ENCODE peak calls at places on chromosomes 1 and 21, in eight cellular contexts. X is GM23338, F is HCT116, L is endothelial cell of umbilical vein, Q is stomach, K is transverse colon, W is breast epithelium, G is Panc1. M is an unnamed sample. For H3K4me1, the result is how much of the 10 kb centered on the place peaks cover.

GRCh38 chr21:37045139-37045538 is 27.7 kb downstream of the PIGP start:
- DNase-seq in X (no peak), F (no peak), L (no peak), Q (no peak), K (no peak), W (no peak), G (no peak), M (no peak)

GRCh38 chr1:50779811-50780210 is 180.3 kb downstream of the FAF1 start:
- DNase-seq in X (no peak), F (no peak), L (no peak), Q (no peak), K (no peak), W (no peak), G (no peak), M (no peak)

GRCh38 chr1:178688244-178688643 is 36.8 kb upstream of the RALGPS2 start:
- DNase-seq in X (no peak), F (no peak), L (no peak), Q (no peak), K (no peak), W (no peak), G (no peak), M (no peak)

GRCh38 chr1:94821636-94822305 is 1.6 kb downstream of the SLC44A3 start:
- DNase-seq in X (no peak), F (no peak), L (no peak), Q (no peak), K (no peak), W (no peak), G (no peak), M (no peak)

GRCh38 chr21:38821959-38822682 is 16.4 kb downstream of the ETS2 start:
- DNase-seq in X (no peak), F (no peak), L (no peak), Q (no peak), K (no peak), W (no peak), G (no peak), M (no peak)

GRCh38 chr1:79235221-79236002 is 228.9 kb upstream of the ADGRL4 start:
- DNase-seq in X (peak), F (no peak), L (peak), Q (no peak), K (no peak), W (no peak), G (no peak), M (no peak)

GRCh38 chr1:51381964-51382363 is 51.6 kb upstream of the TTC39A start:
- DNase-seq in X (no peak), F (no peak), L (no peak), Q (no peak), K (no peak), W (no peak), G (no peak), M (no peak)

GRCh38 chr1:222815367-222815765 is 527 bp downstream of the DISP1 start:
- DNase-seq in X (no peak), F (no peak), L (no peak), Q (no peak), K (peak), W (peak), G (no peak), M (no peak)

GRCh38 chr1:111570781-111571181 is 48.8 kb upstream of the RAP1A start:
- DNase-seq in X (peak), F (peak), L (no peak), Q (no peak), K (peak), W (no peak), G (no peak), M (no peak)

GRCh38 chr1:42949312-42950145 is 9.1 kb downstream of the SLC2A1 start:
- DNase-seq in X (peak), F (no peak), L (peak), Q (no peak), K (no peak), W (no peak), G (no peak), M (no peak)

DNA sequence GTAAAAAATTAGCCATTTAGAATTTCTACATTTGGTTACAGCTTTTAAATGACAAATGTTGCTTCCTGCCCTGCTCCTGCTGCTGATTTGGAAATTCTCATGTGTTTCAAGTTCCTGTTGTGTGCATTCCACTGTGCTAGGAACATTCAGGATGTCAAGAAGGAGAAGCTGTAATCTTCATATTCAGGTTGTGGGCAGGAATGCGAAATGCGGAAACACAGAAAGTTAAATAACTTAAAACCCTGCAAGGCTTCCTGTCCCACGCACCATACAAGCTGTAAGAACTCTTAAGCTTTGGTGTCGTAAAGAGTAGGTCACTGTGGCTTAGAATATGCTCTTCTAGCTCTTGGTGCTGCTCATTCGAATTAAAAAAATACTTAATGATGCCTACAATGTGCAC is 52.6 kb downstream of the S100B start:
- DNase-seq in X (no peak), F (no peak), L (peak), Q (no peak), K (no peak), W (no peak), G (no peak), M (no peak)
- H3K4me1 ChIP-seq in X (under half), F (under half), L (under half), Q (under half), K (under half), W (under half), G (under half), M (under half)

GRCh38 chr1:246724001-246724724 is at the start of gene SCCPDH:
- DNase-seq in X (peak), F (no peak), L (peak), Q (peak), K (peak), W (peak), G (no peak), M (peak)
- TF ChIP-seq POLR2AphosphoS5 in X (peak), F (no peak), L (peak), Q (peak), K (peak), W (no peak), G (peak), M (peak)

GRCh38 chr1:29238601-29238964 is 2.3 kb downstream of the PTPRU start:
- DNase-seq in X (peak), F (no peak), L (no peak), Q (no peak), K (no peak), W (no peak), G (no peak), M (no peak)

GRCh38 chr1:29239142-29239541 is 2.8 kb downstream of the PTPRU start:
- DNase-seq in X (no peak), F (no peak), L (no peak), Q (no peak), K (no peak), W (peak), G (no peak), M (no peak)

GRCh38 chr1:29240986-29241385 is 4.7 kb downstream of the PTPRU start:
- DNase-seq in X (no peak), F (no peak), L (no peak), Q (no peak), K (no peak), W (no peak), G (no peak), M (no peak)

GRCh38 chr1:29237906-29238600 is 1.7 kb downstream of the PTPRU start:
- DNase-seq in X (peak), F (no peak), L (peak), Q (peak), K (peak), W (peak), G (no peak), M (no peak)

DNA sequence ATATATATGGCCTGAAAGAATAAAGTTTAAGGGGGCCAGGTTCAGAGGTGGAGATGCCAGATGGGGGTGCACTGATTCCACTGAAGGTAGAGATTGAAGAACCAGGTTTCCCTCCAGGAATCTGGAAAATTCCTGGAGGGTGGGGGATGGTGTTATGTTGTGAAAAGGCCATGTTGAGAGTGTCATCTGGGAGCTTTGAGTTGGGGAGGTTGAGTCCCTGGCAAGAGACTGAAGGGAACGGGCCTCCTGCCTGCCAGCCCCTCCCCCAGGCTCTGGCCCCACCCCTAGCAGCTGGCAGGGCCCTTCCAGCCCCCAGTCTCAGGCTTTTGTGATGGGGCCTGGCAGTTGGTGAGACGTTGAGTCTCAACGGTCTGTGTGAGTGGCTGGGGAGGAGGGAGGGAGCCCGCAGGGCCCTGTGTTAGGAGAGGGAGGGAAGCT is 4.1 kb downstream of the PTPRU start:
- DNase-seq in X (peak), F (no peak), L (no peak), Q (no peak), K (no peak), W (no peak), G (no peak), M (no peak)
- TF ChIP-seq CTCF in X (peak), F (peak), L (no peak), Q (no peak), K (no peak), W (no peak), G (peak), M (no peak)

GRCh38 chr1:12738934-12739333 is 7.1 kb upstream of the CFAP107 start:
- DNase-seq in X (no peak), F (no peak), L (no peak), Q (no peak), K (no peak), W (no peak), G (no peak), M (no peak)
- H3K4me1 ChIP-seq in X (under half), F (under half), L (under half), Q (under half), K (under half), W (under half), G (under half), M (under half)

M was measured in spleen.